ENCODE peak calls at places on chromosomes 6 and 20, in five cellular contexts. One of them, this sample, is unnamed.

GRCh38 chr20:40195742-40196141 is 493.3 kb downstream of the MAFB start:
- DNase-seq in K562: no peak
- DNase-seq in H1: no peak
- DNase-seq in HepG2: no peak
- DNase-seq in GM12878: no peak
- DNase-seq in this sample: no peak

GRCh38 chr6:73719041-73719440 is 23.0 kb downstream of the CD109 start:
- DNase-seq in K562: no peak
- DNase-seq in H1: no peak
- DNase-seq in HepG2: no peak
- DNase-seq in GM12878: no peak
- DNase-seq in this sample: no peak

GRCh38 chr20:10594286-10594868 is 79.4 kb downstream of the JAG1 start:
- DNase-seq in K562: no peak
- DNase-seq in H1: no peak
- DNase-seq in HepG2: no peak
- DNase-seq in GM12878: no peak
- DNase-seq in this sample: no peak

GRCh38 chr6:46170357-46171289 is at the start of gene ENPP5:
- DNase-seq in K562: peak
- DNase-seq in H1: peak
- DNase-seq in HepG2: no peak
- DNase-seq in GM12878: peak
- DNase-seq in this sample: peak

GRCh38 chr6:167764713-167765479 is 61.8 kb upstream of the AFDN start:
- DNase-seq in K562: no peak
- DNase-seq in H1: no peak
- DNase-seq in HepG2: peak
- DNase-seq in GM12878: no peak
- DNase-seq in this sample: no peak

GRCh38 chr20:61942526-61942925 is 123.2 kb downstream of the TAF4 start:
- DNase-seq in K562: no peak
- DNase-seq in H1: no peak
- DNase-seq in HepG2: no peak
- DNase-seq in GM12878: no peak
- DNase-seq in this sample: no peak

GRCh38 chr6:64012351-64013060 is 376.9 kb downstream of the PHF3 start:
- DNase-seq in K562: no peak
- DNase-seq in H1: peak
- DNase-seq in HepG2: peak
- DNase-seq in GM12878: no peak
- DNase-seq in this sample: no peak

GRCh38 chr6:90135672-90136071 is 161.0 kb downstream of the BACH2 start:
- DNase-seq in K562: no peak
- DNase-seq in H1: no peak
- DNase-seq in HepG2: no peak
- DNase-seq in GM12878: no peak
- DNase-seq in this sample: no peak

GRCh38 chr6:108464506-108465084 is 96.1 kb upstream of the FOXO3 start:
- DNase-seq in K562: no peak
- DNase-seq in H1: no peak
- DNase-seq in HepG2: peak
- DNase-seq in GM12878: no peak
- DNase-seq in this sample: no peak

GRCh38 chr20:38345643-38346042 is 639 bp upstream of the LBP start:
- DNase-seq in K562: no peak
- DNase-seq in H1: no peak
- DNase-seq in HepG2: peak
- DNase-seq in GM12878: no peak
- DNase-seq in this sample: no peak

GRCh38 chr6:43180058-43180457 is 1.9 kb upstream of the CUL9 start:
- DNase-seq in K562: peak
- DNase-seq in H1: no peak
- DNase-seq in HepG2: no peak
- DNase-seq in GM12878: no peak
- DNase-seq in this sample: no peak

GRCh38 chr20:9130407-9130995 is 61.6 kb downstream of the PLCB4 start:
- DNase-seq in K562: no peak
- DNase-seq in H1: no peak
- DNase-seq in HepG2: no peak
- DNase-seq in GM12878: no peak
- DNase-seq in this sample: no peak

GRCh38 chr6:4778086-4778485 is 1.9 kb downstream of the CDYL start:
- DNase-seq in K562: no peak
- DNase-seq in H1: no peak
- DNase-seq in HepG2: no peak
- DNase-seq in GM12878: no peak
- DNase-seq in this sample: no peak

GRCh38 chr20:25296094-25297093 is 48.5 kb downstream of the PYGB start:
- DNase-seq in K562: peak
- DNase-seq in H1: no peak
- DNase-seq in HepG2: peak
- DNase-seq in GM12878: no peak
- DNase-seq in this sample: no peak

GRCh38 chr20:16732506-16733152 is 2.8 kb downstream of the SNRPB2 start:
- DNase-seq in K562: no peak
- DNase-seq in H1: no peak
- DNase-seq in HepG2: no peak
- DNase-seq in GM12878: no peak
- DNase-seq in this sample: no peak

GRCh38 chr6:68235192-68235812 is 399.8 kb upstream of the ADGRB3 start:
- DNase-seq in K562: no peak
- DNase-seq in H1: no peak
- DNase-seq in HepG2: no peak
- DNase-seq in GM12878: no peak
- DNase-seq in this sample: no peak

GRCh38 chr6:43761666-43762409 is 8.2 kb upstream of the VEGFA start:
- DNase-seq in K562: no peak
- DNase-seq in H1: no peak
- DNase-seq in HepG2: no peak
- DNase-seq in GM12878: no peak
- DNase-seq in this sample: no peak

DNA sequence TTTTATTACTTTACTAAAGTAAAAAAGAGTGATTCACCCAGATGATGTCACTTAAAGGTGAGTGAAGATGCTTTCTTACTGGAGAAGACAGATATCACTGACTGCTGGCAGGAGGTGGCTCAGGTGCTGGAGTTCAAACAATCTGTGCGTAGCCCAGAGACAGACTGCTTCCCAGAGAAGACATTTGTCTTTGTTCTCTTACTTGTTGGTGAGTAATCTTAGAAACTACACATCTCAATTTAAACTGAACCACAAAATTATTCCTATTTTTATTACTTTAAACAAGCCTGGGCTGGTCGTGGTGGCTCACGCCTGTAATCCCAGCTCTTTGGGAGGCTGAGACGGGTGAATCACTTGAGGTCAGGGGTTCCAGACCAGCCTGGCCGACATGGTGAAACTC is 92.2 kb downstream of the CEP162 start:
- DNase-seq in K562: no peak
- DNase-seq in H1: no peak
- DNase-seq in HepG2: no peak
- DNase-seq in GM12878: no peak
- DNase-seq in this sample: no peak
- TF ChIP-seq CEBPB in K562: no peak
- TF ChIP-seq CEBPB in H1: no peak
- TF ChIP-seq CEBPB in HepG2: no peak
- TF ChIP-seq CEBPB in GM12878: no peak
- TF ChIP-seq CEBPB in this sample: no peak

DNA sequence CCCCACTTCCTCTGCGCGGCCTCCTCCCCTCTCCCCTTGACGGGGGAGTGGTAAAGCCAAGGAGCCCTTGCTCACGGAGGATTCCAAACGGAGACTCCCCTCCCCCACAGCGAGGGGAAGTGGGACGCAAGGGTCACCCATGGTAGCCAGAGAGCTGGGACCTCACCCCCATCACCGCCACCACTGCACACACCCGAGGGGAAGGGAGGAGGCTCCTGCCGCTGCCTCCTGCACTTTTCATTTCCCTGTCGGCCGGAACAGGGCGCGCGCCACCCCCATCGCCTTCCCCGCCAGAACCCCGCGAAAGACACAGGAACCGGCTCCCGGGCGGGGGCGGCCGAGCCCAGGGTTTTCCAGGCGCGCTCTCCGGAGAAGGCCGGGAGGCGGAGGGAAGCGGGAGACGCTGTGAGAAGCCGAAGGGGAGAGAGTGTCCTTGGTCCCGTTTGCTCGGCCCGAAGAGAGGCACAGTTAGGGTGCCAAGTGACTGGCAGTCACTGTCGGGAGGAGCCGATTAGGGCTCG is 789 bp downstream of the CCND3 start:
- DNase-seq in K562: no peak
- DNase-seq in H1: no peak
- DNase-seq in HepG2: no peak
- DNase-seq in GM12878: no peak
- DNase-seq in this sample: no peak
- TF ChIP-seq SP1 in K562: no peak
- TF ChIP-seq SP1 in H1: no peak
- TF ChIP-seq SP1 in HepG2: no peak
- TF ChIP-seq SP1 in GM12878: no peak
- TF ChIP-seq SP1 in this sample: no peak

GRCh38 chr6:21665101-21665435 is 71.5 kb downstream of the SOX4 start:
- DNase-seq in K562: no peak
- DNase-seq in H1: no peak
- DNase-seq in HepG2: no peak
- DNase-seq in GM12878: no peak
- DNase-seq in this sample: no peak

GRCh38 chr6:21666788-21667681 is 73.5 kb downstream of the SOX4 start:
- DNase-seq in K562: no peak
- DNase-seq in H1: no peak
- DNase-seq in HepG2: no peak
- DNase-seq in GM12878: no peak
- DNase-seq in this sample: no peak

GRCh38 chr6:21666200-21666671 is 72.7 kb downstream of the SOX4 start:
- DNase-seq in K562: no peak
- DNase-seq in H1: no peak
- DNase-seq in HepG2: no peak
- DNase-seq in GM12878: no peak
- DNase-seq in this sample: no peak

GRCh38 chr6:21665436-21666199 is 72.1 kb downstream of the SOX4 start:
- DNase-seq in K562: no peak
- DNase-seq in H1: peak
- DNase-seq in HepG2: no peak
- DNase-seq in GM12878: no peak
- DNase-seq in this sample: no peak

GRCh38 chr6:21664263-21665081 is 70.9 kb downstream of the SOX4 start:
- DNase-seq in K562: no peak
- DNase-seq in H1: no peak
- DNase-seq in HepG2: no peak
- DNase-seq in GM12878: no peak
- DNase-seq in this sample: no peak
- TF ChIP-seq POLR2AphosphoS5 in K562: no peak
- TF ChIP-seq POLR2AphosphoS5 in H1: no peak
- TF ChIP-seq POLR2AphosphoS5 in HepG2: no peak
- TF ChIP-seq POLR2AphosphoS5 in GM12878: no peak
- TF ChIP-seq POLR2AphosphoS5 in this sample: no peak

DNA sequence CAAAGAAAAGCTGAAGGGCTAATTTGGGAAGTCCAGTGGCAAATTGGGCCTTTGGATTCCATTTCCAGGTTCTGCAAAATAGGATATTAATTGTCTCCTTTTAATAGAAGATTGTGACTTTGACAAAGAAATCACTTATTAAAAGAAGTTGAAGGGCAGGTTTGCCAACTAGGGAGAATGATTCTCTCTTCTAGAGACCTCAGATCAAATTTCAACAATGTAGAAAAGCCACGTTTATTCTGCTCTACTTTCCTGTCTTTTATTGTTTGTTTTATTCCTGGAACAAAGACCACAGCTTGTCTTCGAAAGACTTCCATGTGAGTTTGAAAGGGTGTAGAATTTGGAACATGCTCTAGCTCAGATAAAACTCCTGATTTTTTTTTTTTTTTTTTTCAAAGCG is 65.5 kb upstream of the PRL start:
- DNase-seq in K562: no peak
- DNase-seq in H1: no peak
- DNase-seq in HepG2: no peak
- DNase-seq in GM12878: no peak
- DNase-seq in this sample: no peak
- TF ChIP-seq CEBPB in K562: no peak
- TF ChIP-seq CEBPB in H1: no peak
- TF ChIP-seq CEBPB in HepG2: no peak
- TF ChIP-seq CEBPB in GM12878: no peak
- TF ChIP-seq CEBPB in this sample: no peak

GRCh38 chr6:151276112-151276745 is 36.5 kb downstream of the AKAP12 start:
- DNase-seq in K562: no peak
- DNase-seq in H1: no peak
- DNase-seq in HepG2: no peak
- DNase-seq in GM12878: no peak
- DNase-seq in this sample: no peak
- TF ChIP-seq SP1 in K562: no peak
- TF ChIP-seq SP1 in H1: no peak
- TF ChIP-seq SP1 in HepG2: no peak
- TF ChIP-seq SP1 in GM12878: no peak
- TF ChIP-seq SP1 in this sample: no peak

DNA sequence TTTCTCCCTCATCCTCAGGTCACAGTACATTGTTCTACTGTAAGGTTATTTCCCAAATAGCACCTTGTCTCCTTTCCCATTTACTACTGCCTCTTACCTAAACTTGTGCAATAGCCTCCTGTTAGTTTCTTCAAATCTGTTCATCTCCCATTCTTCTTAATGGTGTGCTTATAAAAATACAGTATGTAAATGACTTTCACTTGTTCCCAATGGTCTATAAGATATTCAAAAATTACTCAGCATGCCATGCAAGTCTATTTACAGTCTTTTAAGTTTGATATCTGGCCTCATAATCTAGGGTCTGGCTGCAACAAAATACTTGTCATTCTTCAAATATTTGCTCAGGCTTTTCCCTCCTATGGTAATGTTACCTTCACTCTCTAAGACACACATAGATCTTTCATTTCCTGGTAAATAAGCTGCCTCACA is 31.5 kb upstream of the RHAG start:
- DNase-seq in K562: no peak
- DNase-seq in H1: no peak
- DNase-seq in HepG2: no peak
- DNase-seq in GM12878: no peak
- DNase-seq in this sample: no peak
- TF ChIP-seq POLR2AphosphoS5 in K562: no peak
- TF ChIP-seq POLR2AphosphoS5 in H1: no peak
- TF ChIP-seq POLR2AphosphoS5 in HepG2: no peak
- TF ChIP-seq POLR2AphosphoS5 in GM12878: no peak
- TF ChIP-seq POLR2AphosphoS5 in this sample: no peak

DNA sequence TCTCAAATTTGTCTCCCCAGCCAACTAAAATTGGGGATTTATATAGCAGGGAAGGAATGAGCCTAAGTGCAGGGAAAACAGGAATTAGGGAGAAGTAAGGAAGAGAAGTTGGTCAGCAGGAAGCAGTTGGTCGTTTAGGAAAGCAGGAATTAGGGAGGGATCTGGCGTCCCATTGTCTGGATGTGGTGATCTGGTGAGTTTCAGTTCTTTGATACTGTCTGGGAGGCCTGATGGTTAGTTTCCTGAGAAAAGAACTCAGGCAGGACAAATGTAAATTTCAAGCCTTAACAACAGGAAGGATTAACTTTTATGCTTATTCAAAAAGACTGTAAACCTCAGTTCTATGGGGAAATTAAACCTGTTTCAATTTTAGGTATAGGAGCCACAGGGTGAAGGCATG is 116.2 kb upstream of the PRL start:
- DNase-seq in K562: no peak
- DNase-seq in H1: no peak
- DNase-seq in HepG2: no peak
- DNase-seq in GM12878: no peak
- DNase-seq in this sample: no peak
- TF ChIP-seq CEBPB in K562: no peak
- TF ChIP-seq CEBPB in H1: no peak
- TF ChIP-seq CEBPB in HepG2: no peak
- TF ChIP-seq CEBPB in GM12878: no peak
- TF ChIP-seq CEBPB in this sample: no peak

GRCh38 chr6:31660224-31660997 is at the start of gene C6orf47:
- DNase-seq in K562: peak
- DNase-seq in H1: peak
- DNase-seq in HepG2: peak
- DNase-seq in GM12878: no peak
- DNase-seq in this sample: peak
- TF ChIP-seq SP1 in K562: peak
- TF ChIP-seq SP1 in H1: peak
- TF ChIP-seq SP1 in HepG2: peak
- TF ChIP-seq SP1 in GM12878: peak
- TF ChIP-seq SP1 in this sample: no peak

This sample was measured in HCT116.